ENCODE peak calls at places on chromosomes 7 and 10, in seven cellular contexts. L, V, E, R, O, C and T are unnamed samples.

GRCh38 chr10:43238462-43238861 is 28.4 kb downstream of the RASGEF1A start:
- DNase-seq in L (no peak), V (peak; percentile 55), E (no peak), R (no peak), O (no peak), C (no peak), T (peak; percentile 22)

GRCh38 chr10:128237710-128238109 is 111.5 kb upstream of the MKI67 start:
- DNase-seq in L (no peak), V (no peak), E (no peak), R (no peak), O (no peak), C (no peak), T (peak; percentile 19)

GRCh38 chr7:41578700-41579099 is 124.2 kb downstream of the INHBA start:
- DNase-seq in L (no peak), V (no peak), E (no peak), R (no peak), O (no peak), C (no peak), T (no peak)

GRCh38 chr10:24115403-24115802 is 93.5 kb upstream of the KIAA1217 start:
- DNase-seq in L (no peak), V (no peak), E (no peak), R (no peak), O (no peak), C (no peak), T (no peak)

GRCh38 chr10:29039659-29040309 is 249.1 kb upstream of the LYZL1 start:
- DNase-seq in L (peak; percentile 38), V (no peak), E (no peak), R (no peak), O (no peak), C (no peak), T (no peak)

GRCh38 chr10:70779685-70780369 is 5.3 kb downstream of the TBATA start:
- DNase-seq in L (peak; percentile 4), V (no peak), E (no peak), R (no peak), O (no peak), C (no peak), T (no peak)

GRCh38 chr10:118216071-118216470 is 126.1 kb downstream of the FAM204A start:
- DNase-seq in L (no peak), V (no peak), E (no peak), R (no peak), O (no peak), C (no peak), T (no peak)

GRCh38 chr10:67883710-67884312 is 645 bp upstream of the SIRT1 start:
- DNase-seq in L (no peak), V (no peak), E (no peak), R (no peak), O (no peak), C (no peak), T (no peak)

GRCh38 chr7:47080816-47081215 is 501.1 kb downstream of the TNS3 start:
- DNase-seq in L (peak; percentile 44), V (no peak), E (no peak), R (no peak), O (no peak), C (no peak), T (no peak)

GRCh38 chr7:17185690-17186070 is 112.8 kb upstream of the AHR start:
- DNase-seq in L (no peak), V (no peak), E (no peak), R (no peak), O (no peak), C (no peak), T (no peak)

GRCh38 chr10:88849224-88849623 is 2.4 kb downstream of the ANKRD22 start:
- DNase-seq in L (peak; percentile 9), V (no peak), E (no peak), R (no peak), O (no peak), C (no peak), T (no peak)

GRCh38 chr10:98560585-98560984 is 113.8 kb upstream of the HPS1 start:
- DNase-seq in L (no peak), V (no peak), E (no peak), R (no peak), O (no peak), C (no peak), T (no peak)

GRCh38 chr7:80147543-80148376 is 13.1 kb downstream of the GNAI1 start:
- DNase-seq in L (no peak), V (no peak), E (no peak), R (no peak), O (no peak), C (no peak), T (no peak)

GRCh38 chr7:100585511-100586265 is at the start of gene LRCH4:
- DNase-seq in L (peak; percentile 72), V (peak; percentile 91), E (peak; percentile 71), R (peak; percentile 47), O (peak; percentile 63), C (peak; percentile 35), T (peak; percentile 72)

GRCh38 chr7:96921771-96922170 is 83.6 kb upstream of the DLX6 start:
- DNase-seq in L (no peak), V (no peak), E (no peak), R (no peak), O (no peak), C (no peak), T (no peak)

GRCh38 chr10:63583909-63584747 is 62.9 kb downstream of the REEP3 start:
- DNase-seq in L (no peak), V (no peak), E (no peak), R (no peak), O (no peak), C (no peak), T (no peak)

GRCh38 chr7:17530249-17530648 is 231.8 kb downstream of the AHR start:
- DNase-seq in L (no peak), V (no peak), E (no peak), R (no peak), O (no peak), C (no peak), T (no peak)

GRCh38 chr10:89347706-89348457 is 20.1 kb downstream of the IFIT3 start:
- DNase-seq in L (no peak), V (no peak), E (no peak), R (no peak), O (no peak), C (no peak), T (no peak)

GRCh38 chr7:27351137-27351536 is 108.5 kb downstream of the EVX1 start:
- DNase-seq in L (no peak), V (no peak), E (no peak), R (no peak), O (no peak), C (no peak), T (no peak)

GRCh38 chr10:20853276-20853675 is 43.8 kb downstream of the NEBL start:
- DNase-seq in L (no peak), V (no peak), E (no peak), R (no peak), O (no peak), C (no peak), T (no peak)

GRCh38 chr10:118980870-118981269 is 48.6 kb upstream of the NANOS1 start:
- DNase-seq in L (no peak), V (no peak), E (no peak), R (no peak), O (no peak), C (no peak), T (no peak)

GRCh38 chr10:31393844-31394243 is 74.8 kb downstream of the ZEB1 start:
- DNase-seq in L (no peak), V (no peak), E (no peak), R (no peak), O (no peak), C (no peak), T (no peak)

GRCh38 chr10:33506838-33507661 is 172.6 kb upstream of the NRP1 start:
- DNase-seq in L (no peak), V (no peak), E (no peak), R (no peak), O (no peak), C (no peak), T (no peak)

GRCh38 chr7:56121440-56121839 is 5.2 kb upstream of the NUPR2 start:
- DNase-seq in L (no peak), V (no peak), E (no peak), R (no peak), O (no peak), C (no peak), T (no peak)

GRCh38 chr10:128274938-128275337 is 148.7 kb upstream of the MKI67 start:
- DNase-seq in L (no peak), V (no peak), E (no peak), R (no peak), O (peak; percentile 19), C (no peak), T (no peak)